ENCODE peak calls at places on chromosomes 3 and 15, in four cellular contexts. W is activated CD8-positive, alpha-beta memory T cell treated with anti-CD3 and anti-CD28 coated beads for 24 hours; I is HEK293T; G is NCI-H446. Q is an unnamed sample.

GRCh38 chr15:42153874-42154575 is 2.4 kb downstream of the PLA2G4F start:
- DNase-seq in W (no peak), I (no peak), G (no peak), Q (no peak)

GRCh38 chr15:57563416-57563815 is 28.3 kb upstream of the MYZAP start:
- DNase-seq in I (no peak), W (no peak), G (no peak), Q (no peak)

GRCh38 chr15:58065445-58066041 is at the start of gene ALDH1A2:
- DNase-seq in G (no peak), I (peak; percentile 27), W (peak; percentile 54), Q (no peak)

GRCh38 chr15:38972831-38973230 is 408.2 kb upstream of the RASGRP1 start:
- DNase-seq in I (no peak), G (no peak), W (no peak), Q (no peak)

GRCh38 chr15:98651581-98652220 is 3.4 kb downstream of the IGF1R start:
- DNase-seq in W (no peak), I (no peak), G (no peak), Q (no peak)

GRCh38 chr15:52408823-52409222 is 113.2 kb upstream of the MYO5C start:
- DNase-seq in I (no peak), G (no peak), W (no peak), Q (no peak)

GRCh38 chr3:71641669-71642068 is 58.1 kb upstream of the FOXP1 start:
- DNase-seq in I (peak; percentile 28), W (peak; percentile 7), G (no peak), Q (no peak)

GRCh38 chr15:66298803-66299251 is 5.5 kb downstream of the DIS3L start:
- DNase-seq in W (no peak), G (peak; percentile 72), I (no peak), Q (no peak)

GRCh38 chr3:15041950-15042349 is 23.2 kb downstream of the MRPS25 start:
- DNase-seq in I (no peak), W (no peak), G (no peak), Q (no peak)

GRCh38 chr3:185175370-185175987 is 22.6 kb upstream of the C3orf70 start:
- DNase-seq in I (no peak), G (no peak), W (no peak), Q (no peak)

GRCh38 chr3:95246413-95246812 is 1183.6 kb downstream of the NSUN3 start:
- DNase-seq in I (no peak), G (no peak), W (no peak), Q (no peak)

GRCh38 chr15:39908186-39908585 is 11.9 kb downstream of the GPR176 start:
- DNase-seq in W (no peak), I (no peak), G (peak; percentile 14), Q (no peak)

GRCh38 chr3:49120096-49120437 is 556 bp downstream of the USP19 start:
- DNase-seq in G (no peak), W (no peak), I (peak; percentile 18), Q (no peak)

GRCh38 chr3:111903067-111903511 is 44.0 kb downstream of the PHLDB2 start:
- DNase-seq in W (no peak), I (no peak), G (no peak), Q (no peak)

GRCh38 chr3:46110701-46111493 is 83.6 kb upstream of the XCR1 start:
- DNase-seq in W (no peak), G (peak; percentile 71), I (peak; percentile 25), Q (peak; percentile 32)

GRCh38 chr3:143885803-143886427 is 37.6 kb upstream of the SLC9A9 start:
- DNase-seq in W (no peak), G (peak; percentile 69), I (peak; percentile 42), Q (no peak)

GRCh38 chr3:66469220-66469640 is 31.6 kb downstream of the LRIG1 start:
- DNase-seq in G (no peak), W (no peak), I (no peak), Q (no peak)

GRCh38 chr15:82174471-82174870 is 88.1 kb downstream of the EFL1 start:
- DNase-seq in W (no peak), I (no peak), G (no peak), Q (no peak)

GRCh38 chr15:85417276-85417675 is 36.9 kb downstream of the AKAP13 start:
- DNase-seq in W (no peak), G (no peak), I (no peak), Q (no peak)

GRCh38 chr3:5133689-5134088 is 11.6 kb downstream of the ARL8B start:
- DNase-seq in W (no peak), G (no peak), I (no peak), Q (no peak)

GRCh38 chr3:44114142-44114541 is 127.5 kb upstream of the TOPAZ1 start:
- DNase-seq in G (peak; percentile 17), I (peak; percentile 68), W (peak; percentile 75), Q (no peak)

GRCh38 chr15:75955720-75956119 is 52.0 kb downstream of the FBXO22 start:
- DNase-seq in I (no peak), W (no peak), G (no peak), Q (no peak)

GRCh38 chr3:42852443-42852842 is 23.2 kb downstream of the CYP8B1 start:
- DNase-seq in G (no peak), W (peak; percentile 32), I (no peak), Q (no peak)

GRCh38 chr3:67401911-67402310 is 252.5 kb downstream of the SUCLG2 start:
- DNase-seq in I (no peak), G (no peak), W (no peak), Q (no peak)

GRCh38 chr3:52292247-52293065 is 4.8 kb downstream of the GLYCTK start:
- DNase-seq in G (no peak), I (no peak), W (no peak), Q (no peak)

GRCh38 chr3:72721696-72722381 is 126.4 kb downstream of the SHQ1 start:
- DNase-seq in W (no peak), G (no peak), I (no peak), Q (no peak)

GRCh38 chr15:52783929-52784798 is 6.0 kb downstream of the ONECUT1 start:
- DNase-seq in G (peak; percentile 16), W (peak; percentile 74), I (no peak), Q (no peak)

GRCh38 chr3:4425707-4426106 is 41.4 kb downstream of the SUMF1 start:
- DNase-seq in I (no peak), W (no peak), G (no peak), Q (no peak)

GRCh38 chr3:30305021-30305420 is 301.4 kb upstream of the TGFBR2 start:
- DNase-seq in I (no peak), W (no peak), G (no peak), Q (no peak)

GRCh38 chr3:31140470-31140869 is 246.0 kb upstream of the GADL1 start:
- DNase-seq in G (no peak), I (no peak), W (no peak), Q (no peak)

GRCh38 chr3:170357920-170358854 is 672 bp downstream of the SKIL start:
- DNase-seq in G (peak; percentile 59), W (peak; percentile 89), I (peak; percentile 39), Q (no peak)

GRCh38 chr15:57503051-57503702 is 88.5 kb upstream of the MYZAP start:
- DNase-seq in W (no peak), G (no peak), I (peak; percentile 36), Q (no peak)

GRCh38 chr3:82973810-82974209 is 1212.4 kb upstream of the GBE1 start:
- DNase-seq in W (no peak), G (peak; percentile 58), I (no peak), Q (no peak)

GRCh38 chr3:179068779-179069530 is 2.7 kb downstream of the ZMAT3 start:
- DNase-seq in G (peak; percentile 15), I (no peak), W (no peak), Q (no peak)

GRCh38 chr15:80367094-80367493 is 37.1 kb upstream of the ARNT2 start:
- DNase-seq in G (peak; percentile 22), W (no peak), I (peak; percentile 26), Q (no peak)

GRCh38 chr3:141051641-141052569 is 758 bp downstream of the SPSB4 start:
- DNase-seq in I (peak; percentile 40), W (no peak), G (peak; percentile 48), Q (no peak)

GRCh38 chr3:14317057-14317553 is 85.3 kb upstream of the SLC6A6 start:
- DNase-seq in W (no peak), G (no peak), I (no peak), Q (no peak)